ENCODE peak calls at places on chromosome 15, in nine cellular contexts. D is T follicular helper cell; E is omental fat pad; P is stimulated activated CD8-positive, alpha-beta memory T cell treated with anti-CD3 and anti-CD28 coated beads, Interleukin-15, amount 100 ng/mL, for 4 hours; K is natural killer cell; S is T-helper 2 cell treated with Interferon-gamma antibody and Interleukin-4, amounts not matched to agents 5 μg/mL and 100 μg/mL, for 36 hours; A is endothelial cell; N is ELF-1; C is iPS-NIHi11. R is an unnamed sample.

GRCh38 chr15:81895723-81896122 is 150.1 kb downstream of the MEX3B start:
- DNase-seq in C (no peak), K (no peak), N (no peak), D (no peak), P (no peak), S (no peak), E (no peak), A (no peak), R (no peak)

GRCh38 chr15:76460871-76461270 is 124.3 kb downstream of the ISL2 start:
- DNase-seq in C (no peak), P (no peak), S (no peak), K (no peak), D (no peak), E (no peak), A (no peak), N (no peak), R (no peak)

GRCh38 chr15:49060710-49061483 is 14.7 kb upstream of the SECISBP2L start:
- DNase-seq in D (no peak), P (no peak), N (no peak), K (no peak), C (no peak), E (no peak), S (no peak), A (no peak), R (no peak)

GRCh38 chr15:45913451-45913850 is 278.6 kb downstream of the SQOR start:
- DNase-seq in K (no peak), N (no peak), A (no peak), P (no peak), D (no peak), S (no peak), E (no peak), C (no peak), R (no peak)

GRCh38 chr15:50134524-50135024 is 15.5 kb upstream of the ATP8B4 start:
- DNase-seq in D (no peak), S (peak; percentile 26), N (no peak), P (no peak), A (no peak), C (no peak), K (no peak), E (no peak), R (no peak)

GRCh38 chr15:88769161-88769971 is 33.9 kb upstream of the ACAN start:
- DNase-seq in E (no peak), S (no peak), K (no peak), N (peak; percentile 44), C (peak; percentile 74), P (no peak), D (no peak), A (peak; percentile 17), R (no peak)

GRCh38 chr15:40088929-40089755 is 19.5 kb downstream of the BMF start:
- DNase-seq in C (peak; percentile 85), S (no peak), P (no peak), E (no peak), A (no peak), D (no peak), N (no peak), K (no peak), R (no peak)

GRCh38 chr15:89129123-89129815 is 41.0 kb downstream of the ABHD2 start:
- DNase-seq in A (peak; percentile 51), D (peak; percentile 50), P (peak; percentile 17), N (peak; percentile 60), E (no peak), C (peak; percentile 82), S (peak; percentile 20), K (peak; percentile 43), R (peak; percentile 73)

GRCh38 chr15:90697180-90697579 is 20.0 kb upstream of the BLM start:
- DNase-seq in S (peak; percentile 28), N (no peak), P (no peak), K (no peak), D (no peak), C (no peak), A (no peak), E (no peak), R (no peak)

GRCh38 chr15:77001351-77001750 is 6.4 kb downstream of the PSTPIP1 start:
- DNase-seq in D (no peak), C (no peak), S (no peak), E (peak; percentile 9), N (no peak), P (no peak), A (no peak), K (no peak), R (no peak)

GRCh38 chr15:64635486-64635815 is 139.9 kb downstream of the RBPMS2 start:
- DNase-seq in P (no peak), E (no peak), C (no peak), S (no peak), N (peak; percentile 23), A (no peak), D (no peak), K (no peak), R (peak; percentile 54)

GRCh38 chr15:50880651-50881114 is 27.8 kb upstream of the AP4E1 start:
- DNase-seq in S (peak; percentile 40), C (no peak), N (no peak), P (no peak), D (no peak), E (no peak), A (no peak), K (no peak), R (no peak)

GRCh38 chr15:65326109-65326508 is 21.6 kb downstream of the RNU5B-1 start:
- DNase-seq in S (no peak), D (no peak), P (no peak), E (no peak), N (peak; percentile 97), A (peak; percentile 65), K (no peak), C (peak; percentile 82), R (peak; percentile 85)

GRCh38 chr15:78130012-78130353 is 1.3 kb downstream of the CIB2 start:
- DNase-seq in K (no peak), N (no peak), D (no peak), P (no peak), E (peak; percentile 16), C (no peak), S (no peak), A (no peak), R (no peak)

GRCh38 chr15:68576253-68577236 is 2.2 kb upstream of the CORO2B start:
- DNase-seq in E (no peak), P (no peak), N (no peak), C (no peak), D (no peak), K (no peak), A (no peak), S (no peak), R (no peak)

GRCh38 chr15:31453558-31454318 is 127.1 kb downstream of the KLF13 start:
- DNase-seq in E (no peak), A (no peak), D (no peak), C (no peak), K (no peak), N (no peak), P (no peak), S (no peak), R (no peak)

GRCh38 chr15:32965897-32966296 is 228.6 kb downstream of the FMN1 start:
- DNase-seq in D (no peak), N (no peak), C (no peak), P (no peak), E (no peak), A (no peak), K (no peak), S (no peak), R (no peak)

GRCh38 chr15:58639992-58640391 is 109.5 kb downstream of the ADAM10 start:
- DNase-seq in C (peak; percentile 19), A (no peak), S (no peak), D (no peak), P (no peak), E (no peak), N (no peak), K (no peak), R (no peak)

GRCh38 chr15:52732551-52732950 is 53.4 kb upstream of the ATOSA start:
- DNase-seq in A (no peak), P (no peak), K (no peak), D (no peak), S (no peak), E (no peak), C (no peak), N (no peak), R (no peak)

GRCh38 chr15:38853608-38854007 is 289.0 kb upstream of the RASGRP1 start:
- DNase-seq in K (no peak), S (no peak), A (peak; percentile 55), P (no peak), D (peak; percentile 19), E (no peak), N (peak; percentile 65), C (peak; percentile 63), R (peak; percentile 39)

GRCh38 chr15:74203914-74204431 is 1.4 kb upstream of the STRA6 start:
- DNase-seq in K (no peak), D (no peak), E (no peak), C (no peak), P (no peak), S (no peak), A (no peak), N (peak; percentile 84), R (peak; percentile 87)

GRCh38 chr15:69539316-69539715 is 86.7 kb downstream of the RPLP1 start:
- DNase-seq in A (no peak), N (no peak), K (no peak), C (no peak), P (no peak), S (no peak), D (no peak), E (no peak), R (no peak)

GRCh38 chr15:51312754-51313390 is 25.5 kb downstream of the CYP19A1 start:
- DNase-seq in S (no peak), D (no peak), N (no peak), K (no peak), P (no peak), C (no peak), E (no peak), A (no peak), R (no peak)

GRCh38 chr15:25989327-25989726 is 126.2 kb upstream of the ATP10A start:
- DNase-seq in E (no peak), S (no peak), D (no peak), N (peak; percentile 7), P (no peak), K (no peak), A (peak; percentile 6), C (no peak), R (peak; percentile 6)

GRCh38 chr15:90401499-90401898 is 13.5 kb downstream of the IQGAP1 start:
- DNase-seq in D (no peak), N (no peak), K (no peak), S (no peak), A (no peak), P (no peak), E (no peak), C (no peak), R (no peak)

GRCh38 chr15:39704684-39705083 is 78.0 kb downstream of the FSIP1 start:
- DNase-seq in C (peak; percentile 27), K (no peak), E (no peak), N (no peak), A (no peak), D (no peak), P (no peak), S (no peak), R (no peak)

GRCh38 chr15:44729394-44729913 is 6.9 kb upstream of the TRIM69 start:
- DNase-seq in K (no peak), C (peak; percentile 23), E (no peak), D (no peak), P (no peak), S (no peak), A (no peak), N (no peak), R (peak; percentile 27)

GRCh38 chr15:83299462-83299861 is 15.0 kb upstream of the BNC1 start:
- DNase-seq in K (no peak), D (no peak), P (no peak), N (no peak), E (no peak), C (no peak), S (no peak), A (no peak), R (no peak)

GRCh38 chr15:97748576-97748975 is 211.9 kb upstream of the ARRDC4 start:
- DNase-seq in S (no peak), P (no peak), C (no peak), A (no peak), E (no peak), D (no peak), K (no peak), N (no peak), R (no peak)

GRCh38 chr15:73081321-73081958 is 29.2 kb downstream of the NEO1 start:
- DNase-seq in E (no peak), C (no peak), A (no peak), S (no peak), N (peak; percentile 6), D (no peak), P (no peak), K (no peak), R (peak; percentile 19)

GRCh38 chr15:77826006-77826695 is 193.4 kb upstream of the LINGO1 start:
- DNase-seq in C (no peak), A (no peak), D (no peak), S (no peak), P (no peak), N (no peak), K (no peak), E (no peak), R (peak; percentile 4)